ENCODE peak calls at places on chromosomes 2 and 18, in four cellular contexts. A, I, V and C are unnamed samples.

GRCh38 chr2:179917272-179917671 is 55.9 kb upstream of the ZNF385B start:
- DNase-seq in A (peak; percentile 81), I (no peak), V (peak; percentile 80), C (peak; percentile 16)

GRCh38 chr2:230671117-230671516 is 41.5 kb upstream of the CAB39 start:
- DNase-seq in A (peak; percentile 53), I (no peak), V (peak; percentile 32), C (no peak)

GRCh38 chr2:58449286-58450010 is 208.3 kb upstream of the FANCL start:
- DNase-seq in A (peak; percentile 26), I (no peak), V (peak; percentile 38), C (no peak)

GRCh38 chr2:150472122-150472899 is 15.2 kb downstream of the RND3 start:
- DNase-seq in A (peak; percentile 93), I (no peak), V (peak; percentile 48), C (peak; percentile 64)

GRCh38 chr2:96095116-96095636 is 21.2 kb downstream of the ADRA2B start:
- DNase-seq in A (no peak), I (no peak), V (no peak), C (no peak)

GRCh38 chr18:74980669-74981068 is 228.3 kb downstream of the PTGR3 start:
- DNase-seq in A (no peak), I (no peak), V (no peak), C (no peak)

GRCh38 chr2:7567646-7568045 is 650.4 kb downstream of the RNF144A start:
- DNase-seq in A (no peak), I (no peak), V (no peak), C (no peak)

GRCh38 chr2:217283505-217283904 is 423.6 kb upstream of the TNP1 start:
- DNase-seq in A (no peak), I (no peak), V (no peak), C (peak; percentile 13)

GRCh38 chr2:18991177-18992168 is 366.9 kb downstream of the OSR1 start:
- DNase-seq in A (peak; percentile 82), I (no peak), V (peak; percentile 94), C (peak; percentile 8)

GRCh38 chr2:101718993-101719571 is 21.6 kb downstream of the MAP4K4 start:
- DNase-seq in A (peak; percentile 50), I (no peak), V (peak; percentile 32), C (no peak)

GRCh38 chr18:12377556-12378553 is 828 bp upstream of the AFG3L2 start:
- DNase-seq in A (peak; percentile 99), I (no peak), V (no peak), C (peak; percentile 100)

GRCh38 chr2:171319164-171319810 is 114.5 kb downstream of the METTL8 start:
- DNase-seq in A (peak; percentile 21), I (no peak), V (no peak), C (no peak)

GRCh38 chr2:120572226-120572625 is 163.4 kb upstream of the GLI2 start:
- DNase-seq in A (no peak), I (no peak), V (no peak), C (no peak)

GRCh38 chr2:232418056-232418455 is 11.4 kb downstream of the ALPG start:
- DNase-seq in A (no peak), I (no peak), V (no peak), C (no peak)

GRCh38 chr2:232420073-232420454 is 13.4 kb downstream of the ALPG start:
- DNase-seq in A (no peak), I (no peak), V (no peak), C (no peak)

GRCh38 chr2:232420463-232421188 is 14.0 kb downstream of the ALPG start:
- DNase-seq in A (peak; percentile 42), I (no peak), V (peak; percentile 54), C (peak; percentile 79)

GRCh38 chr2:232418466-232419244 is 12.0 kb downstream of the ALPG start:
- DNase-seq in A (peak; percentile 62), I (no peak), V (peak; percentile 27), C (peak; percentile 71)

GRCh38 chr2:232419245-232420072 is 12.8 kb downstream of the ALPG start:
- DNase-seq in A (no peak), I (no peak), V (no peak), C (no peak)
- TF ChIP-seq EZH2 in A (no peak), I (no peak), V (no peak), C (peak; percentile 91)

GRCh38 chr2:20205915-20206524 is 18.9 kb downstream of the SDC1 start:
- DNase-seq in A (no peak), I (no peak), V (no peak), C (no peak)
- TF ChIP-seq EZH2phosphoT487 in A (no peak), I (no peak), V (no peak), C (no peak)

DNA sequence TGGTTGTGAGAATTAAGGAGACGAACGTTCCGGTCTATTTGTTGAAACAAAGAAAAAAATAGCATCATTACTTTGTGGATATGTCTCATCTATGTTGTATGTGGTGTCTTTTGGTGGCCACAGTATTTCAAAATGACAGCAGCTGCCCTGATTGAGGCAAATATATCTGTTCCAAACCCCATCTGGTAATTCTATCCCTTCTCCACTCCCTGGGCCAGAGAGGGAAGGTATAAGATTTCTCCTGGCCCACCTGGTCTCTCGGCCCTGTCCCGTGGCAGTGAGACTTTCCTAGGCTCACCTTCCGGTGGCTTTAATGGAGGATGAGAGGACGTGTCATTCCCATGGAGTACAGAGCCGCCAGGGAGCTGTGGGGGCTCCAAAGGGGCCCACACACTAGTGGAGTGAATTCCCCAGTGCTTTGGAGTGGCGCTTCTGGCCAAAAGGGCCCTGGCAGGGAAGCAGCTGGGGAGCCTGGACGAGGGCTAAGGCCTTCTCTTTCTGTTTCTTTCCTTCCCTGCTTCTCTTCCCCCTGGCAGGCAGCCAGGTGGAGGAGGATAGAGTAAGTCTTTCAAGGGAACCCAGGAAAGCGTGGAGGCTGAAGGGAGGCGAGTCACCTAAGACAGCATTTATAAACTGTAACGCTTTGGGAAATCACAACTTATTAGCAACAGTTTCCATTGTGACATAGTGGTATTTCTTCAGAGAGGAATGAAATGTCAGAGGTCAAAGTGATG is 5.6 kb downstream of the FOSL2 start:
- DNase-seq in A (peak; percentile 75), I (no peak), V (no peak), C (no peak)
- H3K4me3 ChIP-seq in A (peak overlapping the region; percentile 95), I (no peak overlapping the region), V (no peak overlapping the region), C (peak overlapping the region; percentile 27)

DNA sequence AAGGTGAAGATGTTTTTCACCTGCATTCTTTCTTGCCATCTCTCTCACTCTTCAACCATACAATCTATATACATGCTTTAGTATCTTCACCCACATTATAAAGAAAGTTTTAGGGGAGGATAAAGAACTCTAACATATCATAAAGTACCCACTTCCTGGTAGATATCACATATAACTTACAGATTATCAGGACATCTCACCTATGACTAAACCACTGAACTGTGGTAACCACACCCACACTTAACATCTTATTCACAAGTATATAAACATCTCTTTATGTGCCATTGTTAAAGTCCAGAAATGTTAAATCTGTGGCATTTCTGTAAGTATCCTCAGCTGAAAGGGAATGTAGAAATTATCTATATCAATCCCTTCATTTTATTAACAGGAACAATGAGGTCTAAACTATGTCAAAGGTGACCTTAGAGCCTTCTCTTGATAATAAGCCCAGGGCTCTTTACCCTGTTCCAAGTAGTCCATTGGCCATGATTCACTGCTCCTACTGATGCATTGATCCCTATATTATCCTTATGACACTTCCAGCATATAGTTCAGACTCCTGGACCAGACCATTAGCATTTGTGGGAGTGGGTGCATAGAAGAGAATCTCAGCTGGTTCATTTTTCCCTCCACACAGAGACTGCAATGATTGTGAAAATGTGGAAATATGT is 182.4 kb downstream of the SUCLG1 start:
- DNase-seq in A (no peak), I (no peak), V (no peak), C (no peak)
- TF ChIP-seq EZH2 in A (no peak), I (no peak), V (no peak), C (no peak)

GRCh38 chr2:52611757-52612156 is 1155.8 kb upstream of the CHAC2 start:
- DNase-seq in A (no peak), I (no peak), V (no peak), C (no peak)

GRCh38 chr2:52608030-52608429 is 1159.6 kb upstream of the CHAC2 start:
- DNase-seq in A (no peak), I (no peak), V (no peak), C (no peak)

GRCh38 chr2:52613064-52613463 is 1154.5 kb upstream of the CHAC2 start:
- DNase-seq in A (no peak), I (no peak), V (no peak), C (peak; percentile 25)
- TF ChIP-seq EZH2phosphoT487 in A (no peak), I (no peak), V (no peak), C (no peak)

DNA sequence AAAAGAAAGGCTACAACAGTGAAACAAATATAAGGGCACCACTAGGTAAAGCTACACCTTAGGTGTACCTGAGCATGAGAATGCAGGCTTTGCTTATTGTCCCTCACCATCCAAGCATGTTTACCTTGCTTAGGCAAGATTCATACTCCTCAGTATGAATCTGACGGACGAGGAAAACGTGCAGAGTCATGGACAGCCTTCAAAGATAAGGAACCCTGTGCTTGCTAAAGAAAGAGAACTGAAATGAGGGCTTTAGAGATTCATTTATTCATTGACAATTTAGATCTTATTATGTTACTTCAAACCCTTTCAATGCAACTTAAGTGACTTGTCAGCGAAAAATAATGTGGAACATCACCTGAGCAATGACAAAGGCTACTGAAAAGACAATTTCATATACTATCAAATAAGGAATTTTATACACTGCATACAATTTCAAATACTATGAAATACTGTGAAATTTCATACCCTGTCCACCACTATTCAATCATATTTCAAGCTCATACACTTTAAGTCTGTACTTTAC is 21.7 kb downstream of the CLASP1 start:
- DNase-seq in A (no peak), I (no peak), V (no peak), C (peak; percentile 11)
- H3K4me3 ChIP-seq in A (no peak overlapping the region), I (no peak overlapping the region), V (no peak overlapping the region), C (no peak overlapping the region)

DNA sequence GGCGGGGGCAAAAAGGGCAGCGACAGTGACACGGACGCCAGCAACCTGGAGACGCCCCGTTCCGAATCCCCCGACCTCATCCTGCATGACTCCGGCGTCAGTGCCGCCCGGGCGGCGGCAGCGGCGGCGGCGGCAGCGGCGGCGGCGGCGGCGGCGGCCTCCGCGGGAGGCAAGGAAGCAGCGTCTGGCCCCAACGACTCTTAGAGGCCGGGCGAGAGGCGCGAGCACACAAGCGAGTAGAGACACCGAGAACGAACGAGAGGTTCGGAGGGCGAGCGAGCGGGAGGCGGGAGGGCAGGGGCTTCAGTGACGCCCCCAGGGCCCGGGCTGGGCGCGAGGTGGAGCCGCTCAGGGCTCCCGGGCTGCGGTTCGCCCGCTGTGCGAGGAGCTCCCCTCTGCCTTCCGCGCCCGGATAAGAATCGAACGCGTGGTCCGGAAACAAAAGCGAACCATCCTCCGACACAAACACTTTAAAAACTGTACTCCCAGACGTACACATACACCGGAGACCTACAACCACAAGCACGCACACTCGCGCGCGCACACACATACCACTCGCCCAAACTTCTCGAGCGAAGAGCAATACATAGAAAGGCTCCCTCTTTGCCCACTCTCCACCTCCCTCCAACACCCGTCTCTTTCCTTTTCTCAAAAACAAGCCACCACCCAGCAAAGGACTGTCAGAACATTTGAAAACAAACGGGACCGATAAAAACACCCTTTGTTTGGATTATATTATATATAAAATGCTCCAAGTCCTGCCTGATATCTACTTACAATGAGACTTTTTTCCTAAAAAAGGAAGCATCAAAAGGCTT is 2.8 kb downstream of the SP9 start:
- DNase-seq in A (no peak), I (no peak), V (no peak), C (peak; percentile 47)
- TF ChIP-seq EZH2 in A (no peak), I (no peak), V (no peak), C (peak; percentile 54)